ENCODE peak calls at places on chromosome 12, in nine cellular contexts. E, V, B, H, G, J, M, U and K are unnamed samples.

GRCh38 chr12:22539055-22539454 is 5.3 kb downstream of the C2CD5 start:
- DNase-seq in G (no peak), H (no peak), U (no peak), V (no peak), E (no peak), J (no peak), M (peak), B (no peak), K (no peak)

GRCh38 chr12:2754208-2754607 is 40.6 kb upstream of the FKBP4 start:
- DNase-seq in B (no peak), G (no peak), E (no peak), H (no peak), M (no peak), J (no peak), U (no peak), V (no peak), K (no peak)

GRCh38 chr12:62693291-62694040 is 226.8 kb downstream of the MON2 start:
- DNase-seq in B (no peak), H (no peak), J (no peak), E (no peak), G (peak), M (no peak), U (no peak), V (no peak), K (no peak)

GRCh38 chr12:27272375-27273028 is 28.4 kb downstream of the STK38L start:
- DNase-seq in H (no peak), E (no peak), V (no peak), G (no peak), M (no peak), J (no peak), B (no peak), U (no peak), K (no peak)

GRCh38 chr12:13167226-13167625 is 29.3 kb upstream of the EMP1 start:
- DNase-seq in B (no peak), G (no peak), U (no peak), M (no peak), E (no peak), H (no peak), J (peak), V (no peak), K (no peak)

GRCh38 chr12:123095074-123095694 is 55.7 kb downstream of the PITPNM2 start:
- DNase-seq in E (no peak), V (no peak), H (no peak), U (no peak), M (no peak), G (no peak), B (no peak), J (no peak), K (no peak)

GRCh38 chr12:94498698-94499097 is 39.0 kb upstream of the CEP83 start:
- DNase-seq in H (no peak), M (no peak), G (no peak), U (no peak), J (no peak), V (no peak), E (no peak), B (no peak), K (no peak)

GRCh38 chr12:55746913-55747231 is 4.0 kb downstream of the GDF11 start:
- DNase-seq in B (no peak), G (no peak), H (no peak), U (no peak), J (no peak), M (no peak), E (no peak), V (no peak), K (no peak)

GRCh38 chr12:105588126-105588525 is 257.6 kb downstream of the C12orf75 start:
- DNase-seq in M (no peak), H (no peak), G (no peak), U (no peak), V (no peak), B (no peak), J (no peak), E (no peak), K (no peak)

GRCh38 chr12:129096968-129097367 is 243.7 kb downstream of the GLT1D1 start:
- DNase-seq in M (no peak), H (no peak), J (no peak), U (no peak), B (no peak), V (no peak), G (no peak), E (no peak), K (no peak)

GRCh38 chr12:16096273-16096849 is 181.1 kb downstream of the SLC15A5 start:
- DNase-seq in V (no peak), E (no peak), G (no peak), U (no peak), J (no peak), M (no peak), B (no peak), H (no peak), K (no peak)

GRCh38 chr12:45879363-45879895 is 110.9 kb downstream of the SCAF11 start:
- DNase-seq in H (no peak), U (no peak), E (no peak), J (no peak), V (no peak), B (no peak), M (no peak), G (no peak), K (no peak)

GRCh38 chr12:78778339-78778738 is 86.2 kb upstream of the SYT1 start:
- DNase-seq in J (no peak), U (no peak), B (no peak), G (no peak), E (no peak), H (peak), M (no peak), V (no peak), K (no peak)

GRCh38 chr12:105967038-105967776 is 171.5 kb downstream of the NUAK1 start:
- DNase-seq in H (peak), J (no peak), B (no peak), E (no peak), G (no peak), U (no peak), M (no peak), V (no peak), K (no peak)

GRCh38 chr12:71158361-71158882 is 623 bp upstream of the TSPAN8 start:
- DNase-seq in H (no peak), U (no peak), M (no peak), V (peak), J (no peak), G (no peak), E (no peak), B (no peak), K (no peak)

GRCh38 chr12:11152725-11153124 is 18.3 kb upstream of the SMIM10L1 start:
- DNase-seq in H (no peak), E (no peak), M (no peak), B (no peak), J (no peak), G (no peak), V (no peak), U (no peak), K (no peak)

GRCh38 chr12:57093412-57094193 is 4.7 kb downstream of the NAB2 start:
- DNase-seq in J (peak), G (peak), U (peak), V (peak), M (peak), H (peak), E (peak), B (peak), K (no peak)

GRCh38 chr12:49909328-49909727 is 5.6 kb upstream of the FAIM2 start:
- DNase-seq in V (no peak), B (no peak), G (no peak), J (no peak), E (no peak), M (no peak), U (no peak), H (no peak), K (no peak)

GRCh38 chr12:92928431-92928961 is 599 bp downstream of the EEA1 start:
- DNase-seq in J (peak), E (no peak), G (peak), B (no peak), M (peak), V (peak), U (peak), H (peak), K (peak)

GRCh38 chr12:6849427-6849826 is 1.7 kb downstream of the CDCA3 start:
- DNase-seq in M (no peak), V (no peak), U (no peak), B (no peak), G (no peak), E (no peak), H (no peak), J (no peak), K (no peak)

GRCh38 chr12:16603916-16604575 is 1.9 kb downstream of the LMO3 start:
- DNase-seq in V (no peak), M (no peak), G (no peak), J (no peak), U (peak), B (no peak), E (no peak), H (no peak), K (no peak)

GRCh38 chr12:20367731-20368652 is at the start of gene PDE3A:
- DNase-seq in J (peak), M (peak), G (peak), H (peak), E (peak), V (peak), U (peak), B (no peak), K (no peak)

GRCh38 chr12:27615331-27615891 is 80.8 kb upstream of the REP15 start:
- DNase-seq in V (no peak), H (no peak), B (no peak), U (no peak), J (no peak), E (no peak), M (no peak), G (no peak), K (no peak)

GRCh38 chr12:52990206-52990605 is 16.1 kb upstream of the EIF4B start:
- DNase-seq in U (no peak), H (no peak), G (no peak), M (no peak), J (no peak), E (no peak), B (no peak), V (no peak), K (no peak)

GRCh38 chr12:110431957-110432587 is 18.1 kb downstream of the ARPC3 start:
- DNase-seq in V (no peak), U (no peak), J (no peak), E (no peak), G (no peak), H (no peak), B (no peak), M (no peak), K (no peak)

GRCh38 chr12:123115409-123116111 is 35.3 kb downstream of the PITPNM2 start:
- DNase-seq in H (peak), E (peak), B (peak), V (no peak), M (peak), J (no peak), U (no peak), G (peak), K (peak)

GRCh38 chr12:113221997-113222729 is 899 bp downstream of the TPCN1 start:
- DNase-seq in G (no peak), E (no peak), M (peak), B (no peak), U (no peak), J (no peak), H (no peak), V (no peak), K (no peak)

GRCh38 chr12:79648872-79649271 is 41.9 kb downstream of the PAWR start:
- DNase-seq in M (no peak), H (peak), U (no peak), B (no peak), J (no peak), V (no peak), G (no peak), E (no peak), K (no peak)

GRCh38 chr12:69886101-69886500 is 61.1 kb downstream of the MYRFL start:
- DNase-seq in M (no peak), G (no peak), E (no peak), V (no peak), U (no peak), H (no peak), B (no peak), J (no peak), K (no peak)

GRCh38 chr12:22014783-22015144 is 31.3 kb upstream of the CMAS start:
- DNase-seq in V (no peak), M (no peak), B (no peak), E (no peak), G (no peak), H (peak), J (no peak), U (no peak), K (no peak)

GRCh38 chr12:98317939-98318899 is 197.2 kb upstream of the TMPO start:
- DNase-seq in H (no peak), V (no peak), U (no peak), G (no peak), J (no peak), B (no peak), M (no peak), E (no peak), K (no peak)

GRCh38 chr12:131911851-131912525 is 17.1 kb upstream of the PUS1 start:
- DNase-seq in V (no peak), J (no peak), E (no peak), G (no peak), H (no peak), M (no peak), B (no peak), U (no peak), K (no peak)
- TF ChIP-seq CTCF in V (no peak), J (no peak), E (no peak), G (no peak), H (no peak), M (no peak), B (no peak), U (no peak), K (no peak)

DNA sequence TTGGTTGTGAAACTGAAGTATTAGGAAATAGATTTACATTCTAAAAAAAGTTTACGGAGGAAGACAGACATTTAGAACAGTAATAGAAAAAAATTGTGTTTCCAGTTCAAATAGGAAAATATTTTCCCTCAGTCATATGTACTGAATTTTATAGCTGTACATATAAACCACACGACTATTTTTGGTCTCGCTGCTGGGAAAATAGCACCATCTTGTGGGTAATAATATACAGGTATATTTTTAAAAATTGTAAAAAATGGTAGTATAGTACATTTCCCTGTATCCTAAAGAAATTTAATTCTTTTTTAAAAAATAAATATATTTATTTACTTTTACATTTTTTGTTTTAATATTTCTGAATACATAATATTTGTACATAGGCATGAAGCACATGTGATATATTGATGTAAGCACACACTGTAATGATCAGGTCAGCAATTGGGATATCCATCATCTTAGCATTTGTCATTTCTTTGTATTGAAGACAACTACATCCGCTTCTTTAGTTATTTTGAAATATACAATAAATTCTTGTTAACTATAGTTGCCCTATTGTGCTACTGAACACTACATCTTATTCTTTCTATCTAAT is 168.6 kb downstream of the ALX1 start:
- DNase-seq in J (no peak), U (no peak), G (no peak), E (no peak), H (peak), V (no peak), B (no peak), M (peak), K (no peak)
- TF ChIP-seq CTCF in J (no peak), U (peak), G (no peak), E (no peak), H (peak), V (peak), B (peak), M (peak), K (peak)

DNA sequence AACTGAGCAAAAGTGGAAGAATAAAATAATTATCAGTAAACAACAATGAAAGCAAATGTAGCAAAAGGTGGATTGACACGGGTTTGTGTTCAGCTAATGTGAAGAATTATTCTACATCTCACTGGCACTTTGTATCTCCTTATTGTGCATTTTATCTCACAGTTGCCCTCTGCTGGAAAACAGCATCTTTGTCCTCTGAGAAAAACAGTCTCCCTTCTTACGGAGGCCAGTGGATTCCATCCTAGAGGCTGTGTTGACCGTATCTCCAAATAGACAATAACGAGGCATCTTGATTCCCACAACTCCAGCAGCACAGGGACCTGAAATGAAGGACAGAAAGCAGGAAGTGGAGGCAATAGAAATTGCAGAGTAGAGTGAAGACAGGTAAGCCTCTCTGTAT is 51.3 kb upstream of the PLBD1 start:
- DNase-seq in E (no peak), V (no peak), J (no peak), U (no peak), H (peak), B (no peak), G (no peak), M (peak), K (no peak)
- TF ChIP-seq CTCF in E (peak), V (no peak), J (peak), U (peak), H (peak), B (peak), G (peak), M (no peak), K (peak)

GRCh38 chr12:83958997-83959396 is 953.6 kb downstream of the SLC6A15 start:
- DNase-seq in U (no peak), J (no peak), M (no peak), H (peak), E (no peak), V (no peak), B (no peak), G (no peak), K (no peak)

GRCh38 chr12:83960767-83961166 is 951.8 kb downstream of the SLC6A15 start:
- DNase-seq in H (no peak), U (no peak), J (no peak), B (no peak), E (no peak), G (no peak), V (no peak), M (no peak), K (no peak)

GRCh38 chr12:83954071-83954789 is 958.4 kb downstream of the SLC6A15 start:
- DNase-seq in U (no peak), V (no peak), M (no peak), J (no peak), B (no peak), E (no peak), G (no peak), H (no peak), K (no peak)

GRCh38 chr12:83954939-83955601 is 957.5 kb downstream of the SLC6A15 start:
- DNase-seq in V (no peak), E (no peak), J (no peak), G (no peak), H (peak), B (no peak), U (no peak), M (peak), K (no peak)
- TF ChIP-seq CTCF in V (no peak), E (no peak), J (no peak), G (no peak), H (peak), B (no peak), U (no peak), M (peak), K (no peak)